ENCODE peak calls at places on chromosomes 4 and X, in six cellular contexts. G is HCT116, M is H1, N is GM12878, O is K562, K is HepG2. B is an unnamed sample.

GRCh38 chrX:16807548-16807947 is 21.3 kb downstream of the TXLNG start:
- DNase-seq in G (no peak), M (no peak), N (no peak), O (no peak), K (no peak), B (peak; percentile 31)

GRCh38 chr4:141807073-141807472 is 170.7 kb downstream of the IL15 start:
- DNase-seq in G (no peak), M (no peak), N (no peak), O (no peak), K (no peak), B (no peak)

GRCh38 chr4:169042608-169043007 is 32.6 kb upstream of the CBR4 start:
- DNase-seq in G (no peak), M (no peak), N (no peak), O (no peak), K (no peak), B (no peak)

GRCh38 chr4:122715221-122715620 is 17.3 kb upstream of the BBS12 start:
- DNase-seq in G (no peak), M (no peak), N (no peak), O (no peak), K (no peak), B (no peak)

GRCh38 chr4:119659576-119659975 is 31.0 kb upstream of the PDE5A start:
- DNase-seq in G (no peak), M (no peak), N (no peak), O (no peak), K (peak; percentile 5), B (no peak)

GRCh38 chrX:85004255-85004654 is 578 bp downstream of the APOOL start:
- DNase-seq in G (no peak), M (no peak), N (no peak), O (no peak), K (no peak), B (peak; percentile 13)

GRCh38 chr4:41456559-41457101 is 81.3 kb upstream of the LIMCH1 start:
- DNase-seq in G (no peak), M (no peak), N (no peak), O (no peak), K (no peak), B (no peak)

GRCh38 chr4:138439143-138439581 is 197.0 kb upstream of the SLC7A11 start:
- DNase-seq in G (no peak), M (no peak), N (no peak), O (no peak), K (no peak), B (no peak)

GRCh38 chr4:1459664-1460511 is 53.6 kb upstream of the NKX1-1 start:
- DNase-seq in G (no peak), M (no peak), N (no peak), O (no peak), K (no peak), B (no peak)

GRCh38 chr4:73707918-73708577 is 32.3 kb upstream of the CXCL8 start:
- DNase-seq in G (peak; percentile 42), M (no peak), N (no peak), O (peak; percentile 71), K (no peak), B (peak; percentile 20)

GRCh38 chr4:52751349-52751911 is at the start of gene ERVMER34-1:
- DNase-seq in G (peak; percentile 73), M (peak; percentile 70), N (no peak), O (peak; percentile 40), K (no peak), B (peak; percentile 47)

GRCh38 chr4:167021545-167022155 is 212.6 kb downstream of the SPOCK3 start:
- DNase-seq in G (peak; percentile 66), M (peak; percentile 34), N (peak; percentile 30), O (peak; percentile 12), K (peak; percentile 39), B (peak; percentile 70)

GRCh38 chrX:135340827-135341226 is 31.5 kb downstream of the ETDC start:
- DNase-seq in G (no peak), M (no peak), N (no peak), O (no peak), K (no peak), B (no peak)

GRCh38 chr4:142408003-142408441 is 438.1 kb downstream of the INPP4B start:
- DNase-seq in G (no peak), M (no peak), N (no peak), O (no peak), K (no peak), B (peak; percentile 23)

GRCh38 chrX:7159132-7159861 is 11.3 kb upstream of the PUDP start:
- DNase-seq in G (no peak), M (no peak), N (no peak), O (no peak), K (no peak), B (peak; percentile 80)

GRCh38 chrX:150463566-150463965 is 100.4 kb downstream of the MAMLD1 start:
- DNase-seq in G (no peak), M (no peak), N (no peak), O (no peak), K (no peak), B (no peak)

GRCh38 chr4:150799207-150799606 is 215.9 kb downstream of the LRBA start:
- DNase-seq in G (no peak), M (no peak), N (no peak), O (no peak), K (peak; percentile 16), B (no peak)

GRCh38 chrX:11555759-11556158 is 110.0 kb downstream of the ARHGAP6 start:
- DNase-seq in G (no peak), M (no peak), N (no peak), O (no peak), K (peak; percentile 6), B (no peak)

GRCh38 chr4:100933628-100934027 is 413.7 kb downstream of the PPP3CA start:
- DNase-seq in G (no peak), M (no peak), N (no peak), O (no peak), K (no peak), B (no peak)

GRCh38 chr4:149292422-149293055 is 523.1 kb downstream of the IQCM start:
- DNase-seq in G (no peak), M (no peak), N (no peak), O (no peak), K (no peak), B (no peak)

GRCh38 chr4:168183717-168184571 is 91.6 kb downstream of the ANXA10 start:
- DNase-seq in G (peak; percentile 43), M (no peak), N (peak; percentile 12), O (peak; percentile 10), K (peak; percentile 14), B (peak; percentile 46)

GRCh38 chr4:15378055-15378454 is 49.8 kb upstream of the C1QTNF7 start:
- DNase-seq in G (no peak), M (no peak), N (no peak), O (no peak), K (no peak), B (no peak)

GRCh38 chrX:122703762-122704161 is 480.3 kb upstream of the GRIA3 start:
- DNase-seq in G (no peak), M (no peak), N (no peak), O (no peak), K (no peak), B (no peak)

GRCh38 chrX:128057421-128057820 is 5.2 kb upstream of the ACTRT1 start:
- DNase-seq in G (no peak), M (no peak), N (no peak), O (no peak), K (no peak), B (no peak)

GRCh38 chr4:3630136-3630933 is 98.1 kb upstream of the LRPAP1 start:
- DNase-seq in G (no peak), M (no peak), N (no peak), O (no peak), K (no peak), B (no peak)

GRCh38 chr4:124337874-124338273 is 374.7 kb downstream of the ANKRD50 start:
- DNase-seq in G (no peak), M (no peak), N (no peak), O (peak; percentile 5), K (no peak), B (no peak)

GRCh38 chr4:102608190-102608589 is 107.0 kb downstream of the NFKB1 start:
- DNase-seq in G (no peak), M (no peak), N (no peak), O (no peak), K (no peak), B (no peak)
- TF ChIP-seq JUND in G (no peak), M (no peak), N (no peak), O (no peak), K (no peak), B (no peak)

GRCh38 chr4:80685219-80685618 is 345.3 kb upstream of the BMP3 start:
- DNase-seq in G (no peak), M (no peak), N (no peak), O (no peak), K (no peak), B (no peak)
- TF ChIP-seq JUND in G (no peak), M (no peak), N (no peak), O (no peak), K (no peak), B (no peak)

GRCh38 chr4:7941111-7942018 is 1.7 kb upstream of the AFAP1 start:
- DNase-seq in G (no peak), M (no peak), N (no peak), O (no peak), K (no peak), B (peak; percentile 37)

GRCh38 chr4:7936963-7937362 is 2.7 kb downstream of the AFAP1 start:
- DNase-seq in G (no peak), M (no peak), N (no peak), O (no peak), K (no peak), B (no peak)

GRCh38 chr4:7939377-7940108 is at the start of gene AFAP1:
- DNase-seq in G (peak; percentile 37), M (no peak), N (no peak), O (peak; percentile 98), K (peak; percentile 66), B (peak; percentile 95)

GRCh38 chr4:7942019-7942556 is 2.4 kb upstream of the AFAP1 start:
- DNase-seq in G (no peak), M (no peak), N (no peak), O (no peak), K (peak; percentile 52), B (no peak)

GRCh38 chr4:7938513-7939376 is 916 bp downstream of the AFAP1 start:
- DNase-seq in G (no peak), M (no peak), N (no peak), O (no peak), K (no peak), B (no peak)
- TF ChIP-seq JUND in G (no peak), M (no peak), N (no peak), O (no peak), K (no peak), B (no peak)

DNA sequence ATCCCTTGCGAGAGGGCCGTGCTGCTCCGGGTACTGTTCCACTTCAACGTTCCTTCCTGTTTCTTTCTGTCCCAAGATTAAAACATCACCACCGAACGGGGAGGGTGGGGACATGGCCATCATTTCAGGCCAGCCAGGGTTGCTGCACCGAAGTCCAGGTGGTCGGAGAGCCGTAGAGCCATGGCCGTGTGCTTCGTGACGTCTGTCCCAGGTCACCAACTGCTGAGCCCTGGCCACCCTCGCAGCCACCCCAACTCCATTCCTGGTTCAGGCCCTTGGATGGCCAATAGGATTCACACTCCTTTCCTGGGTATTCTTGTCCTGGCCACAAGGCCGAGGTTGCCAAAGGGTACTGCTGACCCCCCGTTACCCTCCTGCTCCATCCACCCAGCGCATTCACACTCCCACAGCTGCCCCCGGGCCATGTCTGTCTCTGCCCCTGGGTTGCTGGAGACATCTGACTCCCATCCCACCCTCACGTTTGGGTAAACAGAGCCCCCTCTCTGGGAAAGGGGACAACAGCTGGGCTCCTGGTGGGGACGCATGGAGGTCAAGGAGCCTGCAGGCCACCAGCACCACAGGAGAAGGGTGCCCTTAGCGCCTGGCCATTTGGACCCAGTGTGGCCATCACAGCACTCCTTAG is 103.2 kb downstream of the HMX1 start:
- DNase-seq in G (no peak), M (no peak), N (no peak), O (no peak), K (no peak), B (no peak)
- TF ChIP-seq JUND in G (no peak), M (no peak), N (no peak), O (no peak), K (no peak), B (no peak)

B was measured in T47D.